ENCODE peak calls at places on chromosomes 5 and 9, in ten cellular contexts. R is PC-3, F is endothelial cell, G is osteocyte, O is HFFc6, L is osteoblast, Q is foreskin fibroblast, T is kidney, U is GM06990, K is cardiac muscle cell. C is an unnamed sample.
A peak's percentile ranks its signal among the peaks of the same experiment; 100 is the strongest.

GRCh38 chr9:32136700-32137339 is 247.6 kb upstream of the ACO1 start:
- DNase-seq in R (no peak), O (no peak), U (no peak), L (no peak), K (no peak), F (no peak), G (no peak), T (no peak), Q (no peak), C (no peak)

GRCh38 chr9:20725675-20726074 is 41.6 kb downstream of the FOCAD start:
- DNase-seq in O (no peak), G (no peak), T (no peak), K (no peak), L (no peak), Q (no peak), F (no peak), R (no peak), U (no peak), C (no peak)

GRCh38 chr5:73298251-73299016 is 125.4 kb downstream of the TMEM174 start:
- DNase-seq in U (no peak), G (no peak), T (peak; percentile 72), F (no peak), O (no peak), K (no peak), L (no peak), R (no peak), Q (peak; percentile 50), C (no peak)

GRCh38 chr9:98569491-98569890 is 139.2 kb downstream of the GABBR2 start:
- DNase-seq in T (no peak), O (no peak), L (no peak), Q (no peak), R (no peak), K (no peak), U (no peak), F (no peak), G (peak; percentile 23), C (no peak)

GRCh38 chr9:76759726-76760125 is 4.5 kb upstream of the PCA3 start:
- DNase-seq in Q (peak; percentile 11), L (no peak), F (no peak), U (no peak), O (no peak), T (no peak), K (no peak), G (no peak), R (no peak), C (no peak)

GRCh38 chr9:135215571-135216161 is 128.2 kb downstream of the OLFM1 start:
- DNase-seq in L (peak; percentile 54), U (no peak), R (peak; percentile 1), O (no peak), T (peak; percentile 68), Q (no peak), G (no peak), K (no peak), F (no peak), C (peak; percentile 71)

GRCh38 chr5:74179183-74179582 is 461.3 kb downstream of the ENC1 start:
- DNase-seq in O (peak; percentile 39), R (no peak), G (no peak), U (no peak), L (peak; percentile 34), Q (peak; percentile 88), T (no peak), K (no peak), F (no peak), C (no peak)

GRCh38 chr5:78076351-78076750 is 218.1 kb downstream of the AP3B1 start:
- DNase-seq in F (no peak), G (no peak), Q (no peak), T (no peak), K (no peak), L (no peak), O (no peak), U (no peak), R (no peak), C (no peak)

GRCh38 chr9:5871785-5872184 is 18.9 kb upstream of the MLANA start:
- DNase-seq in F (no peak), R (no peak), L (peak; percentile 13), Q (no peak), O (no peak), U (no peak), K (no peak), G (no peak), T (no peak), C (no peak)
- TF ChIP-seq CTCF in F (no peak), R (no peak), L (no peak), Q (no peak), O (no peak), U (no peak), K (no peak), G (no peak), T (no peak), C (no peak)

GRCh38 chr5:141657937-141658545 is 6.8 kb upstream of the FCHSD1 start:
- DNase-seq in F (no peak), R (peak; percentile 81), Q (peak; percentile 94), K (no peak), O (peak; percentile 95), T (no peak), U (peak; percentile 41), L (peak; percentile 97), G (no peak), C (peak; percentile 31)

GRCh38 chr5:141665995-141666940 is 15.1 kb upstream of the FCHSD1 start:
- DNase-seq in Q (no peak), F (no peak), U (no peak), O (no peak), L (peak; percentile 21), R (no peak), G (no peak), K (no peak), T (no peak), C (no peak)

GRCh38 chr5:141663506-141663905 is 12.3 kb upstream of the FCHSD1 start:
- DNase-seq in R (no peak), L (no peak), G (no peak), U (no peak), K (no peak), O (no peak), T (no peak), F (no peak), Q (no peak), C (no peak)

GRCh38 chr5:141664733-141665461 is 13.7 kb upstream of the FCHSD1 start:
- DNase-seq in G (peak; percentile 91), O (peak; percentile 43), F (peak; percentile 81), L (peak; percentile 95), T (peak; percentile 89), R (peak; percentile 73), Q (peak; percentile 84), K (peak; percentile 74), U (peak; percentile 50), C (peak; percentile 89)

DNA sequence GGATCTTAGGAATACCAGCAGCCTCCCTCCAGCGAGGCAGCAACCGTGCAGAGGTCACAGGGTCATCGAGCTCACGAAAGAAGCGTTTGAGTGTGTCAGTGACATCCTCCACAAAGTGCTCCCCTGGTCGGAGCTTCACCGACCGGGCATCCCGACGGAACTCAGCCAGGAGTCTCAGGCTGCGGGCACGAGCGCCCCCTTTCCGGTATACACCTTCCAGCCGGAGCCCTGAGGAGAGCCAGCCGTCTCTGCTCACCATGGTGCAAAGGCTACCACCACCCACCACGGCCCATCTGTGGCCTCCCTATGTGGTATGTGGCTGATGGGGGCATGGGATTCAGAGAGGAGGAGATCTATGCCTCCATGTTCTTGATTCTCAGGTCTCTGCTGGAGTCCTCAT is 10.8 kb upstream of the FCHSD1 start:
- DNase-seq in Q (no peak), F (no peak), K (no peak), R (no peak), O (no peak), T (no peak), U (no peak), G (no peak), L (no peak), C (peak; percentile 27)
- TF ChIP-seq CTCF in Q (no peak), F (no peak), K (no peak), R (no peak), O (no peak), T (no peak), U (no peak), G (no peak), L (no peak), C (no peak)

GRCh38 chr5:170338933-170339779 is 41.6 kb upstream of the LCP2 start:
- DNase-seq in U (peak; percentile 56), F (no peak), L (no peak), O (no peak), T (no peak), G (no peak), K (no peak), Q (no peak), R (no peak), C (no peak)
- TF ChIP-seq CTCF in U (peak; percentile 97), F (no peak), L (no peak), O (no peak), T (peak; percentile 22), G (no peak), K (peak; percentile 28), Q (no peak), R (no peak), C (peak; percentile 64)

GRCh38 chr5:146818790-146819189 is 59.8 kb downstream of the PPP2R2B start:
- DNase-seq in U (no peak), F (no peak), Q (no peak), L (no peak), K (no peak), R (no peak), T (no peak), O (no peak), G (no peak), C (no peak)

GRCh38 chr5:146825033-146825432 is 53.5 kb downstream of the PPP2R2B start:
- DNase-seq in F (peak; percentile 69), L (no peak), G (no peak), O (no peak), Q (peak; percentile 1), K (peak; percentile 85), T (no peak), R (peak; percentile 36), U (no peak), C (no peak)

GRCh38 chr5:146817973-146818372 is 60.6 kb downstream of the PPP2R2B start:
- DNase-seq in O (no peak), T (no peak), G (no peak), F (no peak), U (no peak), Q (no peak), R (no peak), L (no peak), K (no peak), C (no peak)

GRCh38 chr5:146816775-146817387 is 61.7 kb downstream of the PPP2R2B start:
- DNase-seq in K (no peak), U (no peak), F (no peak), L (no peak), G (no peak), Q (no peak), O (no peak), R (no peak), T (no peak), C (no peak)

DNA sequence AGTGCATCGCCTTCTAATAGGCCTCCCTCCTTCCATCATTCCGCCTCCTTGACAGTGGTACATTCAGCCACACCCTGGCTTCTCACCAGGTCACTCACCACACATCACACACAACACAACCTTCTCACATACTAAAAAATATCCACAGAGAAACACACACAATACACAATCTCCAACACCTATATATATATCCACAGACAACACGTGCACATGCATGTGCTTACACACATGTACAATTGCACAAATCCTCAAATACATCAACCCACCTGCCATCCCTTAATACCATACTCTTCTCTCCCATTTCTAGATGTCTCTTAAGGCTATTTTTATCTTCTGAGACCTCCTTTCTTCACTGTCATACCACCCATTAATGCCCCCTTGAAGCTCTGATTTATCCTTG is 57.6 kb downstream of the PPP2R2B start:
- DNase-seq in T (no peak), F (no peak), K (no peak), U (no peak), G (no peak), O (no peak), Q (no peak), L (no peak), R (no peak), C (no peak)
- TF ChIP-seq CTCF in T (no peak), F (no peak), K (no peak), U (no peak), G (no peak), O (no peak), Q (no peak), L (no peak), R (no peak), C (no peak)

C was measured in upper lobe of right lung.